ENCODE peak calls at places on chromosomes 3 and 15, in five cellular contexts. X, J, U, T and P are unnamed samples.

GRCh38 chr3:159429702-159430101 is 558.9 kb upstream of the IL12A start:
- DNase-seq in X (no peak), J (no peak), U (no peak), T (no peak), P (no peak)

GRCh38 chr3:142236173-142236572 is 10.8 kb upstream of the GK5 start:
- DNase-seq in X (no peak), J (no peak), U (no peak), T (no peak), P (no peak)

GRCh38 chr3:50314342-50314741 is 8.2 kb downstream of the HYAL2 start:
- DNase-seq in X (no peak), J (no peak), U (no peak), T (no peak), P (no peak)

GRCh38 chr3:124962403-124962940 is 27.9 kb upstream of the MUC13 start:
- DNase-seq in X (no peak), J (peak), U (no peak), T (peak), P (no peak)

GRCh38 chr15:67091073-67091965 is 25.9 kb downstream of the SMAD3 start:
- DNase-seq in X (no peak), J (peak), U (peak), T (peak), P (no peak)

GRCh38 chr3:10527295-10528016 is 22.1 kb upstream of the ATP2B2 start:
- DNase-seq in X (no peak), J (no peak), U (no peak), T (no peak), P (no peak)

GRCh38 chr15:100224206-100225185 is 117.3 kb downstream of the ADAMTS17 start:
- DNase-seq in X (no peak), J (no peak), U (no peak), T (no peak), P (no peak)

GRCh38 chr15:81362790-81363189 is 11.2 kb downstream of the TMC3 start:
- DNase-seq in X (no peak), J (no peak), U (no peak), T (no peak), P (no peak)

GRCh38 chr3:193140381-193140780 is 100.6 kb upstream of the PLAAT1 start:
- DNase-seq in X (no peak), J (no peak), U (no peak), T (no peak), P (no peak)

GRCh38 chr15:28873585-28874139 is 12.1 kb upstream of the APBA2 start:
- DNase-seq in X (no peak), J (no peak), U (no peak), T (no peak), P (no peak)

GRCh38 chr3:45123841-45124269 is 22.3 kb downstream of the CDCP1 start:
- DNase-seq in X (no peak), J (peak), U (peak), T (peak), P (no peak)

GRCh38 chr3:6921041-6921440 is 60.1 kb downstream of the GRM7 start:
- DNase-seq in X (no peak), J (no peak), U (no peak), T (no peak), P (no peak)

GRCh38 chr3:18411541-18411940 is 13.6 kb downstream of the SATB1 start:
- DNase-seq in X (no peak), J (no peak), U (no peak), T (no peak), P (no peak)

GRCh38 chr3:112822116-112823055 is 24.3 kb downstream of the CD200R1L start:
- DNase-seq in X (no peak), J (no peak), U (no peak), T (no peak), P (no peak)

GRCh38 chr15:73078722-73079121 is 26.5 kb downstream of the NEO1 start:
- DNase-seq in X (no peak), J (peak), U (no peak), T (peak), P (peak)

GRCh38 chr3:7205535-7206331 is 344.8 kb downstream of the GRM7 start:
- DNase-seq in X (no peak), J (no peak), U (no peak), T (no peak), P (no peak)

GRCh38 chr3:70090322-70090913 is 90.9 kb downstream of the SAMMSON start:
- DNase-seq in X (no peak), J (peak), U (peak), T (peak), P (no peak)

GRCh38 chr3:131388400-131388799 is 6.8 kb downstream of the NUDT16 start:
- DNase-seq in X (no peak), J (peak), U (no peak), T (peak), P (no peak)

GRCh38 chr3:117105650-117106049 is 396.1 kb downstream of the TUSC7 start:
- DNase-seq in X (no peak), J (peak), U (no peak), T (peak), P (no peak)

GRCh38 chr3:69739204-69740102 is at the start of gene MITF:
- DNase-seq in X (peak), J (peak), U (peak), T (peak), P (no peak)

GRCh38 chr15:60682615-60683014 is 203.7 kb upstream of the ICE2 start:
- DNase-seq in X (no peak), J (no peak), U (no peak), T (no peak), P (no peak)

GRCh38 chr15:80803580-80804525 is 24.7 kb downstream of the CEMIP start:
- DNase-seq in X (no peak), J (no peak), U (no peak), T (no peak), P (no peak)

GRCh38 chr3:111277226-111277625 is 205.6 kb downstream of the NECTIN3 start:
- DNase-seq in X (no peak), J (peak), U (no peak), T (peak), P (no peak)